ENCODE peak calls at places on chromosomes 16 and 17, in six cellular contexts. One of them, this sample, is unnamed.

GRCh38 chr17:39705786-39706348 is 6.0 kb downstream of the ERBB2 start:
- DNase-seq in fibroblast of mammary gland: no peak
- DNase-seq in mammary epithelial cell: peak
- DNase-seq in Peyer's patch: no peak
- DNase-seq in AG04450: no peak
- DNase-seq in breast epithelium: peak
- DNase-seq in this sample: peak

GRCh38 chr16:85975421-85976100 is 76.6 kb downstream of the IRF8 start:
- DNase-seq in fibroblast of mammary gland: no peak
- DNase-seq in mammary epithelial cell: no peak
- DNase-seq in Peyer's patch: no peak
- DNase-seq in AG04450: no peak
- DNase-seq in breast epithelium: no peak
- DNase-seq in this sample: no peak

GRCh38 chr16:10933865-10934264 is 8.4 kb downstream of the DEXI start:
- DNase-seq in fibroblast of mammary gland: no peak
- DNase-seq in mammary epithelial cell: no peak
- DNase-seq in Peyer's patch: no peak
- DNase-seq in AG04450: no peak
- DNase-seq in breast epithelium: no peak
- DNase-seq in this sample: peak

GRCh38 chr16:52393448-52393847 is 153.5 kb downstream of the TOX3 start:
- DNase-seq in fibroblast of mammary gland: no peak
- DNase-seq in mammary epithelial cell: no peak
- DNase-seq in Peyer's patch: no peak
- DNase-seq in AG04450: no peak
- DNase-seq in breast epithelium: no peak
- DNase-seq in this sample: no peak

GRCh38 chr17:57874434-57875108 is 24.7 kb upstream of the MRPS23 start:
- DNase-seq in fibroblast of mammary gland: peak
- DNase-seq in mammary epithelial cell: peak
- DNase-seq in Peyer's patch: peak
- DNase-seq in AG04450: peak
- DNase-seq in breast epithelium: peak
- DNase-seq in this sample: peak

GRCh38 chr16:69831212-69832123 is 69.3 kb downstream of the WWP2 start:
- DNase-seq in fibroblast of mammary gland: peak
- DNase-seq in mammary epithelial cell: no peak
- DNase-seq in Peyer's patch: no peak
- DNase-seq in AG04450: no peak
- DNase-seq in breast epithelium: no peak
- DNase-seq in this sample: no peak

GRCh38 chr17:83122834-83123233 is 43.4 kb downstream of the METRNL start:
- DNase-seq in fibroblast of mammary gland: peak
- DNase-seq in mammary epithelial cell: no peak
- DNase-seq in Peyer's patch: no peak
- DNase-seq in AG04450: no peak
- DNase-seq in breast epithelium: no peak
- DNase-seq in this sample: no peak

GRCh38 chr17:70308619-70309018 is 139.3 kb downstream of the KCNJ2 start:
- DNase-seq in fibroblast of mammary gland: no peak
- DNase-seq in mammary epithelial cell: no peak
- DNase-seq in Peyer's patch: no peak
- DNase-seq in AG04450: no peak
- DNase-seq in breast epithelium: no peak
- DNase-seq in this sample: no peak

GRCh38 chr17:1188812-1189211 is 9.0 kb upstream of the ABR start:
- DNase-seq in fibroblast of mammary gland: peak
- DNase-seq in mammary epithelial cell: no peak
- DNase-seq in Peyer's patch: peak
- DNase-seq in AG04450: no peak
- DNase-seq in breast epithelium: peak
- DNase-seq in this sample: peak

GRCh38 chr17:81581758-81582157 is 29.6 kb upstream of the FAAP100 start:
- DNase-seq in fibroblast of mammary gland: no peak
- DNase-seq in mammary epithelial cell: no peak
- DNase-seq in Peyer's patch: no peak
- DNase-seq in AG04450: no peak
- DNase-seq in breast epithelium: no peak
- DNase-seq in this sample: peak

GRCh38 chr17:82802141-82802540 is 37.7 kb downstream of the ZNF750 start:
- DNase-seq in fibroblast of mammary gland: peak
- DNase-seq in mammary epithelial cell: no peak
- DNase-seq in Peyer's patch: no peak
- DNase-seq in AG04450: no peak
- DNase-seq in breast epithelium: no peak
- DNase-seq in this sample: no peak

GRCh38 chr17:52178013-52178412 is 19.5 kb upstream of the CA10 start:
- DNase-seq in fibroblast of mammary gland: no peak
- DNase-seq in mammary epithelial cell: no peak
- DNase-seq in Peyer's patch: no peak
- DNase-seq in AG04450: no peak
- DNase-seq in breast epithelium: no peak
- DNase-seq in this sample: no peak

GRCh38 chr17:12990041-12990808 is 27.6 kb downstream of the ELAC2 start:
- DNase-seq in fibroblast of mammary gland: no peak
- DNase-seq in mammary epithelial cell: no peak
- DNase-seq in Peyer's patch: no peak
- DNase-seq in AG04450: no peak
- DNase-seq in breast epithelium: no peak
- DNase-seq in this sample: peak

GRCh38 chr17:50630524-50631194 is 4.0 kb upstream of the ABCC3 start:
- DNase-seq in fibroblast of mammary gland: no peak
- DNase-seq in mammary epithelial cell: peak
- DNase-seq in Peyer's patch: peak
- DNase-seq in AG04450: no peak
- DNase-seq in breast epithelium: peak
- DNase-seq in this sample: no peak

GRCh38 chr17:79991140-79991923 is 44.3 kb downstream of the TBC1D16 start:
- DNase-seq in fibroblast of mammary gland: peak
- DNase-seq in mammary epithelial cell: peak
- DNase-seq in Peyer's patch: peak
- DNase-seq in AG04450: peak
- DNase-seq in breast epithelium: peak
- DNase-seq in this sample: peak

GRCh38 chr17:47117386-47117785 is 71.7 kb downstream of the CDC27 start:
- DNase-seq in fibroblast of mammary gland: no peak
- DNase-seq in mammary epithelial cell: no peak
- DNase-seq in Peyer's patch: no peak
- DNase-seq in AG04450: no peak
- DNase-seq in breast epithelium: no peak
- DNase-seq in this sample: no peak

GRCh38 chr16:84782841-84783240 is 36.9 kb upstream of the CRISPLD2 start:
- DNase-seq in fibroblast of mammary gland: peak
- DNase-seq in mammary epithelial cell: no peak
- DNase-seq in Peyer's patch: no peak
- DNase-seq in AG04450: no peak
- DNase-seq in breast epithelium: no peak
- DNase-seq in this sample: no peak

GRCh38 chr16:84788968-84789371 is 30.8 kb upstream of the CRISPLD2 start:
- DNase-seq in fibroblast of mammary gland: peak
- DNase-seq in mammary epithelial cell: no peak
- DNase-seq in Peyer's patch: no peak
- DNase-seq in AG04450: no peak
- DNase-seq in breast epithelium: peak
- DNase-seq in this sample: no peak

GRCh38 chr16:84786605-84787302 is 33.0 kb upstream of the CRISPLD2 start:
- DNase-seq in fibroblast of mammary gland: no peak
- DNase-seq in mammary epithelial cell: no peak
- DNase-seq in Peyer's patch: no peak
- DNase-seq in AG04450: no peak
- DNase-seq in breast epithelium: no peak
- DNase-seq in this sample: no peak

GRCh38 chr16:84789431-84789830 is 30.4 kb upstream of the CRISPLD2 start:
- DNase-seq in fibroblast of mammary gland: no peak
- DNase-seq in mammary epithelial cell: no peak
- DNase-seq in Peyer's patch: no peak
- DNase-seq in AG04450: no peak
- DNase-seq in breast epithelium: no peak
- DNase-seq in this sample: no peak

DNA sequence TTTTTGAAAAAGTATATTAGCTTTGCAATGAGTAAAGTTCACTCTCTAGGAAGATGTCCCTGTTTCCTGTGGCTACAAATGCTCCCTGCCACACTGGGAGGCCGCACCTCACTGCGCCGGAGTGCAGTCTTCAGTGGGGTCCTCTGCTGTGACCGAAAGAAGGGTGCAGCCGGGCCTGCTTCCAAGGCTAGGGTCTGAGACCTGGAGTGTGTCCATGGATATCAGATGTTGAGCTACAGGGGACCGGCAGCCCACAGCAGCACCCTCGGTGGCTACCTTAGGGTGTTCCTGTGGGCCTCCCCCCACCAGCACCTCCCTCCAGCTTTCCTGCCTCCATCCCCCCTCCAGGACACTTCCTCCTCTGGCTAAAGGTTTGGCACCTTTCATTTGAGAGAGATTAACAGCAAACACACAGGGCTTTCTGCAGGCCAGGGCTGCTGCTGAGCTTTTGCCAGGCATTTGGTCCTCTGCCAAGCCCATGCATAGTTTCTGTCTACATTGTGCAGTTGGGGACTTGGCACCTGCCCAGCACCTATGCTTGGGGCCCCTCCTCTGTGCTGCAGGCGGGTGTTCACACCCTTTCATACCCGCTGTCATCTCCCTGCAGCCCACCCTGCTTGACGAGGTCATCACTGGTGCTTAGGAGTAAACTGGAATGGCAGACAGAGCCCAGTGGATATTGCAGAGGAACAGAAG is 33.8 kb upstream of the CRISPLD2 start:
- DNase-seq in fibroblast of mammary gland: no peak
- DNase-seq in mammary epithelial cell: no peak
- DNase-seq in Peyer's patch: no peak
- DNase-seq in AG04450: no peak
- DNase-seq in breast epithelium: no peak
- DNase-seq in this sample: peak
- H3K4me3 ChIP-seq in fibroblast of mammary gland: no peak
- H3K4me3 ChIP-seq in mammary epithelial cell: no peak
- H3K4me3 ChIP-seq in Peyer's patch: no peak
- H3K4me3 ChIP-seq in AG04450: no peak
- H3K4me3 ChIP-seq in breast epithelium: no peak
- H3K4me3 ChIP-seq in this sample: no peak

GRCh38 chr16:74666010-74666421 is 661 bp downstream of the RFWD3 start:
- DNase-seq in fibroblast of mammary gland: no peak
- DNase-seq in mammary epithelial cell: no peak
- DNase-seq in Peyer's patch: no peak
- DNase-seq in AG04450: no peak
- DNase-seq in breast epithelium: no peak
- DNase-seq in this sample: no peak

GRCh38 chr16:74666425-74667214 is at the start of gene RFWD3:
- DNase-seq in fibroblast of mammary gland: peak
- DNase-seq in mammary epithelial cell: peak
- DNase-seq in Peyer's patch: peak
- DNase-seq in AG04450: peak
- DNase-seq in breast epithelium: peak
- DNase-seq in this sample: peak

GRCh38 chr16:74667215-74667765 is 613 bp upstream of the RFWD3 start:
- DNase-seq in fibroblast of mammary gland: no peak
- DNase-seq in mammary epithelial cell: peak
- DNase-seq in Peyer's patch: peak
- DNase-seq in AG04450: no peak
- DNase-seq in breast epithelium: peak
- DNase-seq in this sample: peak
- H3K4me3 ChIP-seq in fibroblast of mammary gland: peak
- H3K4me3 ChIP-seq in mammary epithelial cell: peak
- H3K4me3 ChIP-seq in Peyer's patch: peak
- H3K4me3 ChIP-seq in AG04450: peak
- H3K4me3 ChIP-seq in breast epithelium: peak
- H3K4me3 ChIP-seq in this sample: peak

GRCh38 chr17:77237232-77238008 is 96.7 kb downstream of the SEC14L1 start:
- DNase-seq in fibroblast of mammary gland: no peak
- DNase-seq in mammary epithelial cell: no peak
- DNase-seq in Peyer's patch: no peak
- DNase-seq in AG04450: no peak
- DNase-seq in breast epithelium: no peak
- DNase-seq in this sample: no peak

GRCh38 chr17:77233127-77233526 is 92.4 kb downstream of the SEC14L1 start:
- DNase-seq in fibroblast of mammary gland: no peak
- DNase-seq in mammary epithelial cell: no peak
- DNase-seq in Peyer's patch: no peak
- DNase-seq in AG04450: no peak
- DNase-seq in breast epithelium: no peak
- DNase-seq in this sample: no peak

GRCh38 chr17:77233635-77234334 is 93.0 kb downstream of the SEC14L1 start:
- DNase-seq in fibroblast of mammary gland: peak
- DNase-seq in mammary epithelial cell: peak
- DNase-seq in Peyer's patch: no peak
- DNase-seq in AG04450: peak
- DNase-seq in breast epithelium: no peak
- DNase-seq in this sample: peak

GRCh38 chr17:77235370-77236080 is 94.8 kb downstream of the SEC14L1 start:
- DNase-seq in fibroblast of mammary gland: peak
- DNase-seq in mammary epithelial cell: no peak
- DNase-seq in Peyer's patch: no peak
- DNase-seq in AG04450: peak
- DNase-seq in breast epithelium: no peak
- DNase-seq in this sample: peak

DNA sequence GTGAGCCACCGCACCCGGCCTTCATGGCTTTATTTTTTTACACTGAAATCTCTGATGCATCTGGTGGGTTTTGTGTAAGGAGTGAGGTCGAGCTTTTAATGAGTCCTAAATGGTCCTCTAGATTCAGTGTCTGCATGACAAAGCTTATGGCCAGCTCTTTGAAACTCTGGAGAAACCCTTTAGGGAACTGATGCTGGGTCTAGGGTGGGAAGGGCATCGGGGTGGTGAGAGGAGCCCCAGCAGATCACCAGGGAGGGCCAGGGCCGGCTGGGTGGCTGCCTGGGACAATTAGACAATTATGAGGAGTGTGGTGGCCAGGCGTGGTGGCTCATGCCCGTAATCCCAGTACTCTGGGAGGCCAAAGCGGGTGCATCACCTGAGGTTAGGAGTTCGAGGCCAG is 93.9 kb downstream of the SEC14L1 start:
- DNase-seq in fibroblast of mammary gland: no peak
- DNase-seq in mammary epithelial cell: no peak
- DNase-seq in Peyer's patch: no peak
- DNase-seq in AG04450: no peak
- DNase-seq in breast epithelium: no peak
- DNase-seq in this sample: peak
- H3K4me3 ChIP-seq in fibroblast of mammary gland: no peak
- H3K4me3 ChIP-seq in mammary epithelial cell: no peak
- H3K4me3 ChIP-seq in Peyer's patch: no peak
- H3K4me3 ChIP-seq in AG04450: no peak
- H3K4me3 ChIP-seq in breast epithelium: no peak
- H3K4me3 ChIP-seq in this sample: no peak

DNA sequence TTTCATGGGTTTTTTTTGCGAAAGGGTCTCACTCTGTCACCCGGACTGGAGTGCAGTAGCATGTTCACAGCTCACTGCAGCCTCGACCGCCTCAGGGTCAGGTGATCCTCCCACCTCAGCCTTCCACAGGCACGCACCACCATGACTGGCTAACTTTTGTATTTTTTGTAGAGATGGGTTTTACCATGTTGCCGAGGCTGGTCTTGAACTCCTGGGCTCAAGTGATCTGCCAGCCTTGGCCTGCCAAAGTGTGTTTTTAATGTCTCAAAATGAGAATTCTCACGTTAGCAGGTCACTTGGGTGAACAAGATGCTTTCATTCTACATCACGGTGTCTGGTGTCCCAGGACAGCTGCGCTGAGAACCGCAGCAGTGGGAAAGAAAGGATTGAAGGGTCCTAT is 3.2 kb downstream of the FBXO31 start:
- DNase-seq in fibroblast of mammary gland: no peak
- DNase-seq in mammary epithelial cell: no peak
- DNase-seq in Peyer's patch: no peak
- DNase-seq in AG04450: no peak
- DNase-seq in breast epithelium: no peak
- DNase-seq in this sample: no peak
- H3K4me3 ChIP-seq in fibroblast of mammary gland: no peak
- H3K4me3 ChIP-seq in mammary epithelial cell: no peak
- H3K4me3 ChIP-seq in Peyer's patch: no peak
- H3K4me3 ChIP-seq in AG04450: peak
- H3K4me3 ChIP-seq in breast epithelium: peak
- H3K4me3 ChIP-seq in this sample: no peak